ENCODE peak calls at places on chromosomes 2 and 18, in ten cellular contexts. Y, C, N, D, R, F, G, K, E and V are unnamed samples.

GRCh38 chr18:49970288-49970687 is 157.0 kb upstream of the ACAA2 start:
- DNase-seq in F (no peak), R (no peak), C (no peak), K (no peak), Y (no peak), G (no peak), E (no peak), N (no peak), D (no peak), V (no peak)

GRCh38 chr18:5238371-5238758 is 41.3 kb upstream of the AKAIN1 start:
- DNase-seq in Y (peak), G (peak), E (peak), R (peak), C (peak), N (no peak), K (peak), F (peak), D (peak), V (peak)

GRCh38 chr2:163345795-163346573 is 389.8 kb downstream of the FIGN start:
- DNase-seq in E (no peak), C (no peak), F (peak), Y (no peak), N (peak), K (peak), D (peak), G (no peak), R (peak), V (peak)

GRCh38 chr18:28075501-28075900 is 101.4 kb downstream of the CDH2 start:
- DNase-seq in E (no peak), D (no peak), N (no peak), G (no peak), K (peak), Y (no peak), F (peak), C (no peak), R (peak), V (peak)

GRCh38 chr18:77000527-77000926 is 132.1 kb downstream of the MBP start:
- DNase-seq in F (peak), Y (no peak), N (peak), R (peak), E (no peak), K (peak), G (peak), C (peak), D (peak), V (peak)

GRCh38 chr2:101870444-101870843 is 121.3 kb upstream of the IL1R2 start:
- DNase-seq in D (no peak), N (no peak), R (no peak), E (no peak), Y (no peak), C (no peak), G (no peak), F (no peak), K (no peak), V (no peak)

GRCh38 chr2:239318790-239319189 is 82.0 kb downstream of the HDAC4 start:
- DNase-seq in Y (no peak), C (peak), K (no peak), D (peak), F (no peak), G (no peak), R (peak), E (no peak), N (peak), V (no peak)

GRCh38 chr2:112494839-112495238 is 12.9 kb downstream of the TTL start:
- DNase-seq in G (no peak), Y (no peak), F (no peak), C (no peak), K (no peak), R (no peak), N (no peak), D (no peak), E (no peak), V (no peak)

GRCh38 chr2:239201531-239201876 is 199.3 kb downstream of the HDAC4 start:
- DNase-seq in C (no peak), D (peak), E (no peak), G (no peak), Y (no peak), K (no peak), R (peak), N (no peak), F (no peak), V (no peak)

GRCh38 chr2:61750624-61751023 is 103.2 kb downstream of the FAM161A start:
- DNase-seq in K (no peak), R (peak), N (peak), E (no peak), C (no peak), Y (no peak), G (no peak), D (peak), F (no peak), V (peak)

GRCh38 chr2:119862127-119862889 is 102.6 kb downstream of the PTPN4 start:
- DNase-seq in K (no peak), N (no peak), F (no peak), D (no peak), E (no peak), R (no peak), C (no peak), G (no peak), Y (no peak), V (no peak)

GRCh38 chr2:10499275-10499907 is 51.3 kb upstream of the ODC1 start:
- DNase-seq in E (no peak), R (no peak), Y (no peak), F (peak), K (no peak), D (no peak), C (no peak), G (no peak), N (no peak), V (no peak)

GRCh38 chr2:16407358-16407757 is 258.3 kb downstream of the CYRIA start:
- DNase-seq in D (no peak), C (no peak), E (no peak), K (no peak), R (no peak), F (no peak), G (no peak), N (no peak), Y (no peak), V (no peak)

GRCh38 chr2:168780671-168781071 is 21.8 kb upstream of the NOSTRIN start:
- DNase-seq in Y (no peak), G (no peak), E (no peak), K (peak), C (no peak), R (peak), F (peak), N (no peak), D (peak), V (peak)

GRCh38 chr2:219274392-219274921 is 4.7 kb upstream of the DNAJB2 start:
- DNase-seq in G (no peak), E (no peak), R (peak), C (no peak), N (peak), F (peak), D (peak), Y (no peak), K (peak), V (peak)

GRCh38 chr2:47087051-47087450 is 68.1 kb downstream of the STPG4 start:
- DNase-seq in R (no peak), E (no peak), Y (no peak), F (no peak), C (no peak), D (no peak), N (no peak), G (no peak), K (no peak), V (no peak)

GRCh38 chr2:172783091-172783898 is 47.6 kb downstream of the RAPGEF4 start:
- DNase-seq in G (no peak), Y (no peak), N (peak), E (no peak), K (peak), C (no peak), D (peak), R (peak), F (peak), V (peak)

GRCh38 chr2:109690457-109690821 is 76.3 kb downstream of the SOWAHC start:
- DNase-seq in C (no peak), F (no peak), N (no peak), G (no peak), K (no peak), D (no peak), Y (no peak), E (no peak), R (no peak), V (no peak)

GRCh38 chr2:42809876-42810125 is 17.4 kb upstream of the HAAO start:
- DNase-seq in G (no peak), F (peak), K (peak), D (no peak), E (peak), N (peak), Y (peak), R (no peak), C (peak), V (peak)

DNA sequence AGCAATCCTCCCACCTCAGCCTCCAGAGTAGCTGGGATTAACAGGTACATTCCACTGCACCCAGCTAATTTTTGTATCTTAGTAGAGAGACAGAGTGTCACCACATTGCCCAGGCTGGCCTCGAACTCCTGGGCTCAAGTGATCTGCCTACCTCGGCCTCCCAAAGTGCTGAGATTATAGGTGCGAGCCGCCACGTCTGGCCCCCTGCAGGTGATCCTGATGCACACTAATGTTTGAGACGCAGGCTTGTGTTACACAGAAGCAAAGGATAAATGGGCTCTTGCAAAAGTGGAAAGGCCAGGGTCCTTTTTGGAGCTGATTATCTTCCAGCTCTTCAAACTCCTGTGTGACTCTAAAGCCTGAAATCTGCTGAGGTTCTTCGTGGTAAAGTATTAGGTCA is 84.2 kb downstream of the TGFA start:
- DNase-seq in F (no peak), N (no peak), G (no peak), C (no peak), R (no peak), Y (no peak), D (no peak), K (no peak), E (no peak), V (no peak)
- TF ChIP-seq CTCF in F (peak), N (no peak), G (no peak), C (no peak), R (no peak), Y (no peak), D (no peak), K (no peak), E (no peak), V (no peak)

DNA sequence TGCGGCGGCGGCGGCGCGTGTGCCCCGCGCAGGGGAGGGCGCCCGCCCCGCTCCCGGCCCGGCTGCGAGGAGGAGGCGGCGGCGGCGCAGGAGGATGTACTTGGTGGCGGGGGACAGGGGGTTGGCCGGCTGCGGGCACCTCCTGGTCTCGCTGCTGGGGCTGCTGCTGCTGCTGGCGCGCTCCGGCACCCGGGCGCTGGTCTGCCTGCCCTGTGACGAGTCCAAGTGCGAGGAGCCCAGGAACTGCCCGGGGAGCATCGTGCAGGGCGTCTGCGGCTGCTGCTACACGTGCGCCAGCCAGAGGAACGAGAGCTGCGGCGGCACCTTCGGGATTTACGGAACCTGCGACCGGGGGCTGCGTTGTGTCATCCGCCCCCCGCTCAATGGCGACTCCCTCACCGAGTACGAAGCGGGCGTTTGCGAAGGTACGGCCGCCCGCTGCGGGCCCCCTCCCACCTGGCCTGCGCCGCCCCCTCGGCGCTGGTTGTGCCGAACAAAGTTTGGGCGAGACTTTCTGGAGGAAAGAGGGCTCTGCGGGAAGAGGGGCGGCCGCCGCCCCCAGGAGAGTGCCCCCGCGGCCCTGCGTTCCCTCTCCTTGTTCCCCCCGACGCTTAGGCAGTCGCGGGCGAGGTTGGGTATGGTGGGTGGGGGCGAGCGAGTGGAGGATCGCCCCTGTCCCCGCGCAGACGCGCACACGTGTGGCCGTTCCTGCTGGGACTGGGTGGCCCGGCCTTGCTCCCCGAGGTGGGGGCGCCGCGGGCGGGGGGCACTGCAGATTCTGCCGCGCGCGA is 816 bp downstream of the CRIM1 start:
- DNase-seq in R (peak), Y (peak), F (peak), K (no peak), N (peak), E (peak), D (peak), G (no peak), C (no peak), V (no peak)
- H3K4me3 ChIP-seq in R (peak), Y (peak), F (peak), K (peak), N (peak), E (peak), D (peak), G (peak), C (peak), V (peak)

GRCh38 chr2:31136000-31136399 is 2.2 kb downstream of the GALNT14 start:
- DNase-seq in R (no peak), E (no peak), K (no peak), G (no peak), C (no peak), D (no peak), Y (no peak), F (peak), N (no peak), V (no peak)

GRCh38 chr2:31137211-31138036 is 816 bp downstream of the GALNT14 start:
- DNase-seq in Y (peak), E (no peak), D (peak), F (peak), K (peak), G (no peak), N (no peak), R (peak), C (no peak), V (peak)

GRCh38 chr2:31140151-31140550 is 1.9 kb upstream of the GALNT14 start:
- DNase-seq in G (no peak), K (no peak), F (no peak), N (no peak), C (no peak), E (no peak), Y (no peak), D (no peak), R (no peak), V (peak)

GRCh38 chr2:31136732-31137131 is 1.5 kb downstream of the GALNT14 start:
- DNase-seq in Y (no peak), G (no peak), E (no peak), K (no peak), C (no peak), R (no peak), F (no peak), D (no peak), N (no peak), V (no peak)

DNA sequence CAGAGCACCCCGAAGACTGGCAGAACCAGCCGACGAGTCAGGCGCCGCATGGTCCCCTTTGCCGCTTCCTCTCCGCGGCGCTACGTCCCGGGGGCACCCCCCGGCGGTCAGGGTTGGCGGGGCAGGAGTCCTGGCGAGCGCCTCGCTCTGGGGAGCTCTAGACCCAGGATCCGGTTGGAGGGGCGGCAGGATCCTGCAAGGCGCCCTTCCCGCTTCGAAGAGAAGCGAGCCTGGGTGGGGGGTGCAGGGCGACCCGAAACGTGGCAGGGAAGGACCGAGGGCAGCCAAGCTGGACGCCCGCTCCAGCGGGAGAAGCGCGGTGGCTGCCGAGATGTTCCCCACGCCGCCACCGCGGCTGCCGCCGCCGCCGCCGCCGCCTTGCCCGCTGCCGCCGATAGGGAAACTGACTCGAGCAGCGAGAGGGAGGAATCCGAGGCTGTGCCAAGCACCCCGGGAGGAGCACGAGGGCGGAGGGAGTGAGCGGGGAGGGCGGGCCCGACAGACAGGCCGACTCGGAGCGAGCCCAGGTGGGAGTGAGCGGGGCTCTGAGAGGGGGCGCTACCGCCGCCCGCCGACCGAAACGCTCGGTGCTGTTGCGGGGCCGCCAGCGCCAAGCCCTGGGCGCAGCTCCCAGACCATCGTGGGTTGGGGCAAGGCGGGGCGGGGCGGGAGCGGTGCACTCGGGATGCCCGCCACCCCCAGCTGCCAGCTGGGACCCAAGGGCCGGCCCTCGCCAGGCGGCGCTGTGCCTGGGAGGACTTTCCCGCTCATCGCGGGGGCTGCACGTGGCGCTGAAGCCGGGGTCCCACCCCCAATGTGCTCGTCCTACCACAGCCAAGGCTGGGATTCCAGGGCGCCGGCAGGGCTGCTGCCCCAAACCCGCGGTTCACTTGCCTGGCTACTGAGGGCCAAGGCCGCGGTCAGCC is at the start of gene GALNT14:
- DNase-seq in N (peak), Y (peak), F (peak), E (peak), C (peak), D (peak), K (peak), G (no peak), R (peak), V (peak)
- TF ChIP-seq CTCF in N (peak), Y (peak), F (peak), E (peak), C (peak), D (peak), K (peak), G (no peak), R (peak), V (peak)

DNA sequence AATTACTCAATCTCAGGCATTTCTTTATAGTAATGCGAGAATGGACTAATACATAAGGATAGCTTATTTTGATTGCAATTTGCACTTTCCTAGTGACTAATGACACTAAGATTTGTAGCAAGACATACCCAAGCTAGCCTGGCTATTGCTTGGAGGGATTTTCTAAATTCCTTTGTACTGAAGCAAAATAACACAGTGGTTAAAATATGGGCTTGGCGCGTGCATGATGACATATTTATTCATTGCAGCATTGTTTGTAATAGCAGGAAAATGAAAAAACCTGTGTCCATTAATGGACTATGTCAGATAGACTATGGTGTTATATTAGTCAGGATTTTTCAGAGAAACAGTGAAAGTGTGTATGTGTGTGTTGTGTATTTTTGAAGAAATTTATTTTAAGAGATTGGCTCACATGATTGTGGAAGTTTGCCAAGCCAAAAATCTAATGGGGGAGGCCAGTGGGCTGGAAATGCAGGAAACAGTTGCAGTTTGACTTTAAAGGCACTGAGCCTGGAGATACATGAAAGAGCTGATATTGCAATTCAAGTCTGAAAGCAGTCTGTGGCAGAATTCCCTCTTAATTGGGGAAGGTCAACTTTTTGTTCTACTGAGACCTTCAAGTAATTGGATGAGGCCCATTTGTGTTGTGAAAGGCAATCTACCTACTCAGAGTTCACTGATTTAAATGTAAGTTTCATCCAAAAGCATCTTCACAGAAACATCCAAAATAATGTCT is 16.7 kb upstream of the LAPTM4A start:
- DNase-seq in K (peak), F (peak), R (peak), G (no peak), Y (no peak), C (no peak), E (no peak), D (peak), N (peak), V (peak)
- H3K4me3 ChIP-seq in K (no peak), F (no peak), R (no peak), G (no peak), Y (no peak), C (no peak), E (no peak), D (no peak), N (no peak), V (no peak)

GRCh38 chr2:3379647-3380534 is at the start of gene TRAPPC12:
- DNase-seq in R (peak), Y (peak), F (peak), D (peak), E (peak), N (peak), K (peak), G (peak), C (peak), V (peak)
- TF ChIP-seq CTCF in R (peak), Y (peak), F (peak), D (peak), E (no peak), N (peak), K (peak), G (peak), C (peak), V (peak)